ENCODE peak calls at places on chromosomes 16 and 17, in nine cellular contexts. C, G, Q, O, D, J, N, S and Z are unnamed samples.

GRCh38 chr17:57607553-57608120 is 137.5 kb downstream of the CCDC182 start:
- DNase-seq in J (no peak), S (no peak), O (no peak), D (no peak), C (no peak), Q (no peak), N (no peak), G (no peak), Z (no peak)

GRCh38 chr16:85279874-85280545 is 167.7 kb upstream of the CIBAR2 start:
- DNase-seq in J (no peak), N (no peak), S (no peak), D (no peak), O (no peak), Q (no peak), G (no peak), C (peak; percentile 70), Z (no peak)

GRCh38 chr16:84040206-84040822 is 2.3 kb downstream of the SLC38A8 start:
- DNase-seq in D (no peak), Q (no peak), O (no peak), N (no peak), S (no peak), C (no peak), J (no peak), G (no peak), Z (no peak)

GRCh38 chr16:64138621-64139020 is 983.2 kb downstream of the CDH11 start:
- DNase-seq in Q (no peak), G (no peak), D (no peak), J (no peak), S (no peak), N (no peak), C (no peak), O (no peak), Z (no peak)

GRCh38 chr17:47278561-47278960 is 24.9 kb downstream of the ITGB3 start:
- DNase-seq in S (no peak), G (no peak), Q (no peak), C (no peak), J (no peak), D (no peak), O (no peak), N (no peak), Z (no peak)

GRCh38 chr16:56355221-56355620 is 70.1 kb downstream of the AMFR start:
- DNase-seq in D (peak; percentile 26), C (peak; percentile 16), G (no peak), J (no peak), Q (no peak), O (no peak), N (no peak), S (peak; percentile 3), Z (no peak)

GRCh38 chr17:38703742-38704644 is 1.1 kb upstream of the MLLT6 start:
- DNase-seq in O (no peak), D (peak; percentile 94), C (peak; percentile 68), Q (peak; percentile 55), J (peak; percentile 94), G (peak; percentile 32), S (peak; percentile 80), N (no peak), Z (no peak)

GRCh38 chr17:80371196-80371595 is 43.8 kb upstream of the ENDOV start:
- DNase-seq in N (no peak), Q (no peak), D (no peak), O (no peak), J (no peak), G (no peak), C (peak; percentile 15), S (no peak), Z (no peak)

GRCh38 chr17:5396612-5397011 is 22.9 kb downstream of the NUP88 start:
- DNase-seq in G (no peak), J (no peak), Q (no peak), N (no peak), C (no peak), S (no peak), D (no peak), O (no peak), Z (no peak)

GRCh38 chr16:81831722-81832126 is 52.6 kb downstream of the PLCG2 start:
- DNase-seq in D (no peak), O (no peak), S (peak; percentile 20), G (peak; percentile 48), J (peak; percentile 95), Q (no peak), N (no peak), C (peak; percentile 41), Z (no peak)

GRCh38 chr17:50693041-50693682 is 14.6 kb downstream of the ANKRD40 start:
- DNase-seq in C (no peak), Q (no peak), G (no peak), N (no peak), D (no peak), S (no peak), J (no peak), O (no peak), Z (no peak)

GRCh38 chr16:85718682-85719081 is 29.9 kb upstream of the GINS2 start:
- DNase-seq in Q (no peak), O (no peak), N (no peak), J (peak; percentile 61), D (no peak), S (no peak), C (no peak), G (no peak), Z (no peak)

GRCh38 chr16:22634913-22635312 is 124.2 kb downstream of the NPIPB5 start:
- DNase-seq in S (no peak), D (no peak), N (no peak), J (no peak), C (no peak), O (no peak), G (no peak), Q (no peak), Z (no peak)

GRCh38 chr16:80014241-80014939 is 413.9 kb upstream of the MAF start:
- DNase-seq in C (no peak), S (no peak), Q (no peak), D (no peak), G (no peak), O (no peak), J (no peak), N (no peak), Z (no peak)

GRCh38 chr17:41343031-41343430 is 7.6 kb downstream of the KRT33A start:
- DNase-seq in G (no peak), J (no peak), Q (no peak), C (no peak), D (no peak), O (no peak), N (no peak), S (no peak), Z (no peak)

GRCh38 chr17:38660097-38661026 is 14.4 kb downstream of the EPOP start:
- DNase-seq in N (no peak), J (no peak), D (no peak), S (peak; percentile 2), Q (no peak), O (no peak), G (no peak), C (no peak), Z (no peak)

GRCh38 chr17:76446449-76447231 is 6.3 kb downstream of the UBE2O start:
- DNase-seq in C (no peak), G (no peak), S (no peak), Q (no peak), O (peak; percentile 81), D (no peak), J (no peak), N (peak; percentile 80), Z (peak; percentile 70)

GRCh38 chr17:35618628-35619027 is 31.5 kb downstream of the AP2B1 start:
- DNase-seq in D (no peak), O (no peak), G (no peak), C (no peak), S (no peak), N (no peak), J (no peak), Q (no peak), Z (no peak)
- H3K36me3 ChIP-seq in D (no peaks in the 10 kb centered on the region), O (peaks cover 41% of the 10 kb centered on the region), G (no peaks in the 10 kb centered on the region), C (no peaks in the 10 kb centered on the region), S (no peaks in the 10 kb centered on the region), N (peaks cover 10% of the 10 kb centered on the region), J (peaks cover 20% of the 10 kb centered on the region), Q (peaks cover 5% of the 10 kb centered on the region), Z (no peaks in the 10 kb centered on the region)

GRCh38 chr17:59671386-59671785 is 35.8 kb downstream of the PTRH2 start:
- DNase-seq in C (no peak), D (no peak), S (no peak), J (no peak), O (no peak), G (no peak), N (no peak), Q (no peak), Z (no peak)
- H3K36me3 ChIP-seq in C (peaks cover 54% of the 10 kb centered on the region), D (no peaks in the 10 kb centered on the region), S (no peaks in the 10 kb centered on the region), J (peaks cover 97% of the 10 kb centered on the region), O (peaks cover 58% of the 10 kb centered on the region), G (peaks cover 11% of the 10 kb centered on the region), N (peaks cover 73% of the 10 kb centered on the region), Q (peaks cover 65% of the 10 kb centered on the region), Z (no peaks in the 10 kb centered on the region)

GRCh38 chr17:8140413-8141029 is 11.7 kb downstream of the PER1 start:
- DNase-seq in J (no peak), G (no peak), S (no peak), D (peak; percentile 40), Q (no peak), N (no peak), C (peak; percentile 22), O (no peak), Z (no peak)
- H3K36me3 ChIP-seq in J (peaks cover 41% of the 10 kb centered on the region), G (peaks cover 54% of the 10 kb centered on the region), S (no peaks in the 10 kb centered on the region), D (no peaks in the 10 kb centered on the region), Q (peaks cover 48% of the 10 kb centered on the region), N (peaks cover 47% of the 10 kb centered on the region), C (peaks cover 64% of the 10 kb centered on the region), O (no peaks in the 10 kb centered on the region), Z (peaks cover 14% of the 10 kb centered on the region)

GRCh38 chr16:15721018-15721417 is 71.0 kb downstream of the NDE1 start:
- DNase-seq in S (no peak), J (no peak), O (no peak), G (no peak), C (no peak), N (no peak), Q (no peak), D (no peak), Z (no peak)
- H3K36me3 ChIP-seq in S (no peaks in the 10 kb centered on the region), J (peaks cover 72% of the 10 kb centered on the region), O (no peaks in the 10 kb centered on the region), G (peaks cover 13% of the 10 kb centered on the region), C (peaks cover 100% of the 10 kb centered on the region), N (peaks cover 7% of the 10 kb centered on the region), Q (peaks cover 31% of the 10 kb centered on the region), D (no peaks in the 10 kb centered on the region), Z (no peaks in the 10 kb centered on the region)

DNA sequence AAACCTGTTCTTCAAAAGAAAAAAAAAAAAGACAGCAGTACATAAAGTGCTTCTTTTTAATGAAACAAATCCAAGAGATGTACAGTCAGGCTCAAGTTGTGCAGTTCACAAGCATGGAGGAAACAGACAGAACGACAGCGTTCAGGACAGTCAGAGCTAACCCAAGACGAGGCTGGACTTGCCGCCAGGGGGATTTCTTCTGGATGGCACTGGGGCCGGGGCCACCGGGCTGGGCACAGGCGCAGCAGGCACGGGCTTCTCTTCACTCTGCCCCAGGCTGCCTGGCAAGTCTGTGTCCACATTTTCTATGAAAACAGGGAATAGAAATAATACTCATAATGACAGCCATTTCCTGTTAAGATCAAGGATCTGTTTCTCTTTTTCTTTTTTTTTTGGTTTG is 4.4 kb upstream of the NT5C start:
- DNase-seq in Q (no peak), S (no peak), N (no peak), D (no peak), J (no peak), G (no peak), O (no peak), C (no peak), Z (no peak)
- H3K36me3 ChIP-seq in Q (no peaks in the 10 kb centered on the region), S (no peaks in the 10 kb centered on the region), N (peaks cover 12% of the 10 kb centered on the region), D (no peaks in the 10 kb centered on the region), J (peaks cover 64% of the 10 kb centered on the region), G (no peaks in the 10 kb centered on the region), O (peaks cover 15% of the 10 kb centered on the region), C (no peaks in the 10 kb centered on the region), Z (peaks cover 2% of the 10 kb centered on the region)